ENCODE peak calls at places on chromosomes 11 and 22, in nine cellular contexts. H is body of pancreas, N is sigmoid colon, V is adrenal gland, X is left ventricle myocardium inferior, B is colonic mucosa, K is fibroblast of lung, P is SJSA1, O is cardiac muscle cell. C is an unnamed sample. For H3K36me3 and H3K9me3, the result is how much of the 10 kb centered on the place peaks cover.

GRCh38 chr22:46737105-46737975 is 712 bp downstream of the CERK start:
- DNase-seq in N (no peak), P (peak), H (peak), K (peak), X (peak), V (peak), O (peak), B (no peak), C (peak)

GRCh38 chr22:30697975-30698374 is 3.3 kb downstream of the OSBP2 start:
- DNase-seq in K (no peak), V (no peak), H (no peak), O (no peak), B (no peak), P (no peak), N (peak), X (no peak), C (no peak)

GRCh38 chr22:19419464-19420178 is 11.9 kb downstream of the HIRA start:
- DNase-seq in V (no peak), B (no peak), X (no peak), H (no peak), O (peak), P (no peak), K (no peak), N (no peak), C (no peak)

GRCh38 chr11:61960532-61960931 is 6.9 kb downstream of the FTH1 start:
- DNase-seq in P (no peak), H (no peak), X (no peak), O (no peak), K (no peak), B (no peak), N (peak), V (peak), C (no peak)

GRCh38 chr11:101862410-101863233 is 52.2 kb upstream of the CEP126 start:
- DNase-seq in P (no peak), O (peak), B (peak), H (peak), N (no peak), K (peak), V (peak), X (no peak), C (peak)

GRCh38 chr11:95256204-95256819 is 25.3 kb upstream of the SESN3 start:
- DNase-seq in N (no peak), X (no peak), P (no peak), V (no peak), K (peak), B (no peak), H (peak), O (no peak), C (peak)

GRCh38 chr22:20569059-20570058 is 61.9 kb downstream of the MED15 start:
- DNase-seq in O (no peak), K (peak), P (peak), X (peak), N (peak), H (peak), V (peak), B (no peak), C (no peak)

GRCh38 chr22:45683248-45683647 is 11.6 kb downstream of the ATXN10 start:
- DNase-seq in B (no peak), H (peak), V (no peak), N (no peak), K (no peak), X (no peak), P (no peak), O (no peak), C (peak)

GRCh38 chr22:35154937-35155387 is 89.0 kb downstream of the ISX start:
- DNase-seq in K (peak), P (peak), V (peak), B (peak), H (peak), N (peak), X (peak), O (peak), C (peak)

GRCh38 chr11:57514538-57515331 is 767 bp downstream of the SLC43A1 start:
- DNase-seq in P (peak), X (peak), H (peak), O (peak), K (peak), B (peak), V (peak), N (peak), C (peak)

GRCh38 chr11:111408789-111409727 is 30.0 kb upstream of the POU2AF1 start:
- DNase-seq in O (no peak), N (no peak), X (no peak), K (peak), B (no peak), V (no peak), P (no peak), H (no peak), C (peak)

GRCh38 chr11:87180743-87181142 is 143.0 kb downstream of the TMEM135 start:
- DNase-seq in V (no peak), P (no peak), X (no peak), H (no peak), B (no peak), N (no peak), O (no peak), K (peak), C (no peak)

GRCh38 chr11:68047437-68048290 is 8.8 kb downstream of the TCIRG1 start:
- DNase-seq in P (no peak), H (no peak), B (no peak), X (no peak), V (no peak), N (peak), K (no peak), O (no peak), C (no peak)

GRCh38 chr22:26172389-26172990 is 3.2 kb downstream of the SEZ6L start:
- DNase-seq in P (peak), H (peak), V (peak), X (no peak), B (peak), K (peak), O (peak), N (no peak), C (peak)

GRCh38 chr11:19679952-19680823 is 32.4 kb upstream of the NAV2 start:
- DNase-seq in P (peak), N (peak), K (peak), O (peak), V (peak), X (peak), B (peak), H (peak), C (no peak)

GRCh38 chr11:121460941-121461514 is 8.3 kb upstream of the SORL1-AS1 start:
- DNase-seq in B (no peak), O (no peak), X (no peak), P (no peak), N (no peak), V (no peak), H (no peak), K (no peak), C (no peak)

GRCh38 chr22:37303821-37304274 is 21.5 kb downstream of the CYTH4 start:
- DNase-seq in O (no peak), V (peak), B (no peak), X (no peak), H (peak), K (peak), P (peak), N (no peak), C (no peak)

GRCh38 chr22:23106906-23107367 is 34.9 kb downstream of the RSPH14 start:
- DNase-seq in H (peak), X (peak), O (no peak), K (no peak), P (no peak), B (no peak), N (no peak), V (no peak), C (no peak)

DNA sequence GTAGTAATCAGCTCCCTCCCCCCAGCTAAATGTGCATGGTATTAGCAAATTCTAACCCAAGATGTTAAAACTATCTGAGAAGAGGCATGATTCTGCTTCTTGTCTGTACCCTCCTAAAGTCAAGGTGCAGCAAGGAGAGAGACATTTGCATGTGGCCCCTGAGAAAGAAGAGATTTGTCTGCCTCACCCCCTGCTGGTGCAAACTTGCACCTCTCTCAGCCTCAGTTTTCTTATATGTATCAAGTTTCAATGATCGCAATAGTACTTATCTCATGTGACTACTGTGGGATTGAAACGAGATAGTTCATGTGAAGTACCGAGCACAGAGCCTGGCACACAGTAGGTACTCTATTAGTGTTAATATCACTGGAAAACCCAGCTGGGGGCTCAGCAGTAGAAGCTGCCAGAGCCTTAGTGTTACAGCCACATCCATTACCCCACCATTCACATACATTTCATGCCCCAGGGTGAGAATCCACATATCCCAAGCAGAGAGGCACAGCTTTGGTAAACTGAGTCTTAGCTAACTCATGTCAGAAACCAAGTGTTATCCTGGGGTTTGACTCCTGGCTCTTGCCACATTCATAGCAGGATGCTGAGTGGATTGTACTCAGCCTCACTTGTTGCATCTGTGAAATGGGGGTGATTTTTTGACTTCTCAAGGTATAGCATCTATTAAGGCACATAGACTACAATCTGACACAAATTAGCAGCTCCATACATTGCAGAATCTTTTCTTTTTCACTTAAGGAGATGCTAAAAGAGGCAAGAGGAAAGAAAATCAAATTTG is 24.9 kb downstream of the CD44 start:
- DNase-seq in P (no peak), H (no peak), X (no peak), B (no peak), O (no peak), N (no peak), V (no peak), K (no peak), C (peak)
- H3K27ac ChIP-seq in P (no peak), H (no peak), X (no peak), B (peak), O (no peak), N (no peak), V (no peak), K (peak), C (no peak)

GRCh38 chr11:1279674-1280055 is 29.8 kb downstream of the TOLLIP start:
- DNase-seq in P (no peak), H (no peak), O (no peak), K (no peak), X (no peak), B (no peak), V (no peak), N (no peak), C (no peak)
- H3K36me3 ChIP-seq in P (under half), H (under half), O (under half), K (under half), X (half or more), B (under half), V (under half), N (half or more), C (under half)

DNA sequence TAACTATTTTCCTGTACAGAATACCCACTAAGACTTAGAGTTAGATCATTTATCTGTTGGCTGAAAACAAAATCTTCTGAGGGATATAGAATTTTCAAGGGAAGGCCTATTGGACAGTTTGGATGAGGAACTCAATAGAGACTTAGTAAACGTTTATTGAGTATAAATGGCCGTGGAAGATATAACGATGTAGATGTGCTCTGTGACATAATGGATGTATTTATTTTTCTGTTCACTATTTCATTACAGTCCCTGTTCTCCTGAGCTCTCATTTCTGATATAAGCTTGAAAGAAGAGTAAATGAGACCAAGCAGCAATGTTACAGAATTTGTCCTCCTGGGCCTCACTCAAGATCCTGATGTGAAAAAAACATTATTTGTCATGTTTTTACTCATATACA is at the start of gene OR4A16:
- DNase-seq in N (no peak), K (no peak), B (no peak), P (no peak), V (no peak), O (no peak), H (no peak), X (no peak), C (no peak)
- H3K9me3 ChIP-seq in N (under half), K (under half), B (under half), P (under half), V (under half), O (under half), H (under half), X (under half), C (under half)

GRCh38 chr11:3055881-3056280 is 1.3 kb downstream of the CARS1 start:
- DNase-seq in X (no peak), K (no peak), O (no peak), P (no peak), H (no peak), N (no peak), V (no peak), B (peak), C (peak)
- H3K27ac ChIP-seq in X (no peak), K (peak), O (no peak), P (no peak), H (no peak), N (no peak), V (no peak), B (peak), C (peak)

DNA sequence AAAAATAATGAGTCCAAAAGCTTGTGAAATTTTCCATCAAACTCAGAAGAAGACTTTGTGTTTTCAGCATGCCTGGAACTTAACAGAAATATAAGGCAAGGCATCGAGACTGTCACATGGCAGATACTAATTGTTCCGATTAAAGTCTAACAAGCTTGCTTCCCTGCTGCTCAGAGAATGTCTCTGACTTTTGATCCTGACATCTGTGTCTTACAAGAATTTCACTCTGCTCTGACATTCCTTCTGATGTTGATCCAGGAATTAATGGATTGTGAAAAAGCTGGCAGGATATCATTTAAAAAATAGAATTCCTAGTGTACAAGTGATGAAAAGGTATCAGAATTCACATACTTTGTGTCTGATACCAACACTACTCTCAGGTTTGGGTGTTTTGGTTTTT is 170.1 kb downstream of the DCDC1 start:
- DNase-seq in N (no peak), P (no peak), V (no peak), X (no peak), K (no peak), O (no peak), B (no peak), H (no peak), C (no peak)
- H3K36me3 ChIP-seq in N (under half), P (under half), V (under half), X (under half), K (under half), O (under half), B (under half), H (under half), C (under half)

GRCh38 chr11:128942272-128942612 is 429 bp downstream of the TP53AIP1 start:
- DNase-seq in K (no peak), O (no peak), V (no peak), N (no peak), X (no peak), P (no peak), B (no peak), H (no peak), C (no peak)

GRCh38 chr11:128942807-128943430 is at the start of gene TP53AIP1:
- DNase-seq in N (no peak), B (no peak), H (no peak), X (no peak), V (no peak), O (no peak), P (no peak), K (no peak), C (no peak)

GRCh38 chr11:128940156-128940555 is 2.5 kb downstream of the TP53AIP1 start:
- DNase-seq in X (no peak), B (no peak), H (no peak), O (no peak), N (no peak), P (no peak), K (no peak), V (no peak), C (no peak)

GRCh38 chr11:128940603-128941002 is 2.1 kb downstream of the TP53AIP1 start:
- DNase-seq in P (no peak), V (no peak), O (no peak), N (no peak), B (no peak), K (no peak), H (no peak), X (no peak), C (no peak)

DNA sequence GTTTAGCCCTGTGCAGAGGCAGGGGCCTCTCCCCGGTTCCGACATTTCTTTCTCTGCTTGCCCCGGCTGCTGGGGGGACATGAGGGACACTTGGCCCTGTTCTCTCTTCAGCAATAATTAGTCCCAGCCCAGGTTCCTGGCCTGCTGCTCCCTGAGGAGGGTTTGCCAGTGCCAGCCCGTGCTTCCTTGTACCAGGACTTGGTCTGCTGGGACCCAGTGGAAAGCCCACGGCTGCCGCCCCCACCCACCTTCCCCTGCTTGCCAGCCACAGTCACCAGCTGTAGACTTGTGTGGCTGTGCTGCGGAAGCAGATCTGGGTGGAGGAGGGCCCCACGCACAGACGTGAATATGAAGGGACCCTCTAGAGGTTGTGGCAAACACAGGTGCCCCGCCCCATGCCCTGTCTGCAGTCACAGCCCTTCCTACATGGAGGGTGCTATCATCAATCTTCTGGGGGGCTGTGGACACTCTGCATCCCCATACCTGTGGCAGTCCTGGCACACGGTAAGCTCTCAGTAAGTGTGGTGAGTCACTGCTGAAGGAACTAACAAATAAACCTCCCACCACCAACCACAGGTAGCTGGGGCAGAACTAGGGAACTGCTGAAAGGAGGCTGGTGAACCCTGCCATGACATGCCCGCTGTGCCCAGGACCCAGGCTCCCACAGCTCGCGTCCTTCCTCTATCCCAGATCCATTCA is 949 bp downstream of the TP53AIP1 start:
- DNase-seq in O (no peak), X (no peak), P (no peak), N (no peak), K (no peak), H (no peak), B (no peak), V (no peak), C (no peak)
- H3K9me3 ChIP-seq in O (under half), X (under half), P (under half), N (under half), K (under half), H (under half), B (under half), V (under half), C (under half)

DNA sequence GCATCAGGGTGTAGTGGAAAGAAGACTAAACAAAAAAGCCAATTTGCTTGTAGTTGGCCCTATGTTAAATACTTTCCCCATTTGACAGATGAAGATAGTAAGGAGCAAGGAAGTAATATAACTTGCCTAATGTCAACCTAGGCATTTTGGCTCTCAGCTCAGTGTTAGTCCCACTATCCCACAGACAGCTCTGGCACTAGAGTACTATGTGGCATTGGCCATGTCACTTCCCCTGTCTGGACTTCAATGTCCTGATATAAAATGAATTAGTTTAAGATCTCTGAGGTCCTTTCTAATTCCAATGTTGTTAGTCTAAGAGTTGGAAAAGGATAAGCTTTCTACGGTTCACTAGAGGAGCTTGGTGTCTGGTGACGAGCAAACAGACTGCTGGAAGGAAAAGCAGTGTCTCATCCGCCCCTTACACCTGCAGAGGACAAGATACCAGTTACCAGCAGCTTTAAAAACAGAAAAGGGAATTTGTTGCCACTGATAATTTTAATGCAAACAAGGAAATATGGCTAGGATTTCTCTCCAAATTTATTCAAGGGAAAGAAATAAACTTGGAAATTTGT is 92.5 kb downstream of the RELT start:
- DNase-seq in N (no peak), X (no peak), P (no peak), B (no peak), O (no peak), V (no peak), H (no peak), K (no peak), C (no peak)
- H3K27ac ChIP-seq in N (no peak), X (peak), P (no peak), B (no peak), O (no peak), V (no peak), H (no peak), K (no peak), C (no peak)

DNA sequence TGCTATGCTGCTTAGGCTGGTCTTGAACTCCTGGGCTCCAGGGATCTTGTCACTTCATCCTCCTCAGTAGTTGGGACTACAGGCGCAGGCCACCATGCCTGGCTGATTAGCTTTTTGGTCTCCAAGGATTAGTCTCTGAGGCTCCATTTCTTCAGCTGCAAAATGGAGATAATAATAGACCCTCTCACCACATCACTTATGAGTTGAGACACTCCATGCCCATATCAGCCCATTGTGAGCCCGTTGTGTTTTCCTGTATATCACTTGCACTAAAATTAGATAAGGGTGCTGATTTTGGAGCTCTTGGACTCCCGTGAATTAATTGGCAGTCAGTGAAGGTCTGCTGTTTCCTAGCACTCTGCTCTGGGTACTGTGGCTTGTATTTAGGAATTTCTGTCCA is 36.0 kb downstream of the DEPDC5 start:
- DNase-seq in N (no peak), B (no peak), X (no peak), P (no peak), K (no peak), V (no peak), H (no peak), O (peak), C (no peak)
- H3K36me3 ChIP-seq in N (under half), B (under half), X (under half), P (under half), K (under half), V (under half), H (under half), O (under half), C (under half)

GRCh38 chr11:114618139-114618538 is 22.6 kb upstream of the NXPE4 start:
- DNase-seq in O (no peak), P (no peak), K (no peak), B (no peak), V (no peak), H (no peak), N (no peak), X (no peak), C (no peak)
- H3K9me3 ChIP-seq in O (under half), P (under half), K (under half), B (under half), V (under half), H (under half), N (under half), X (under half), C (under half)

DNA sequence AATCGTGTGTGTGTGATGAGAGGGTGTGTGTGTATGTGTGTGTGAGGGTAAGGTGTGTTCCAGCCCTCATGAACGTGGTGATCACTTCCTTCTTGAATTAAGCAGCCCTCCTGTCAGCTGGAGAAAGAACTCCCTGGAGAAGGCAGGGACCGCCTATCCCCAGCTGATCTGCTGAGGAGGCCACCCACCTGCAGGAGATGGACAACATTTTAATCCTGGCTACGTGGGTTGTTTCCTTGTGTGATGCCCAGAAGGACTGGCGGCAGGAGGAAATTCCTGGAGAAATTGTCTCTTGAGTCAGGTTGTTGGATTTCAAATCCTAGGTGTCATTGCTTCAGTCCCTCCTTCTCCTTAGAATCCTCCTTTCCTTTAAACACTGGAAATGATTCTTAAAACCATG is 878.8 kb downstream of the NTM start:
- DNase-seq in O (no peak), N (no peak), V (no peak), P (no peak), B (no peak), K (no peak), H (no peak), X (no peak), C (no peak)
- H3K27ac ChIP-seq in O (no peak), N (no peak), V (no peak), P (no peak), B (no peak), K (no peak), H (no peak), X (no peak), C (no peak)

C was measured in Karpas-422.